ENCODE peak calls at places on chromosomes 11 and 22, in five cellular contexts. J is activated CD8-positive, alpha-beta T cell treated with anti-CD3 and anti-CD28 coated beads for 36 hours; V is fibroblast of pulmonary artery; D is adrenal gland; Z is PC-3. N is an unnamed sample.

GRCh38 chr11:61437496-61437895 is 7.6 kb downstream of the SDHAF2 start:
- DNase-seq in J (no peak), V (no peak), D (no peak), Z (no peak), N (no peak)

GRCh38 chr11:859394-860131 is 16.9 kb downstream of the TSPAN4 start:
- DNase-seq in J (no peak), V (peak), D (peak), Z (peak), N (peak)

GRCh38 chr11:35153280-35153679 is 14.3 kb downstream of the CD44 start:
- DNase-seq in J (no peak), V (no peak), D (no peak), Z (no peak), N (no peak)

GRCh38 chr22:38981005-38981658 is 1.0 kb upstream of the APOBEC3B start:
- DNase-seq in J (peak), V (peak), D (peak), Z (peak), N (peak)

GRCh38 chr22:45804986-45805325 is 133.3 kb downstream of the ATXN10 start:
- DNase-seq in J (no peak), V (peak), D (no peak), Z (peak), N (peak)

GRCh38 chr22:19450363-19451175 is 3.1 kb upstream of the C22orf39 start:
- DNase-seq in J (no peak), V (no peak), D (no peak), Z (no peak), N (no peak)

GRCh38 chr11:86047275-86047991 is 21.5 kb downstream of the PICALM start:
- DNase-seq in J (peak), V (peak), D (no peak), Z (peak), N (peak)

GRCh38 chr11:70205049-70205725 is 2.1 kb downstream of the FADD start:
- DNase-seq in J (no peak), V (peak), D (no peak), Z (no peak), N (no peak)

GRCh38 chr22:20380486-20380885 is 13.5 kb upstream of the ZNF74 start:
- DNase-seq in J (no peak), V (no peak), D (no peak), Z (no peak), N (peak)

GRCh38 chr11:47413908-47414684 is 5.7 kb downstream of the SLC39A13 start:
- DNase-seq in J (no peak), V (peak), D (no peak), Z (no peak), N (no peak)

GRCh38 chr11:67261942-67262681 is 4.2 kb upstream of the GRK2 start:
- DNase-seq in J (no peak), V (no peak), D (no peak), Z (no peak), N (no peak)

GRCh38 chr11:29634248-29634647 is 382.6 kb downstream of the KCNA4 start:
- DNase-seq in J (no peak), V (peak), D (no peak), Z (peak), N (no peak)

GRCh38 chr11:62710001-62710345 is 2.5 kb downstream of the GNG3 start:
- DNase-seq in J (peak), V (peak), D (no peak), Z (no peak), N (no peak)

GRCh38 chr11:115653926-115654325 is 149.7 kb upstream of the CADM1 start:
- DNase-seq in J (no peak), V (no peak), D (no peak), Z (peak), N (no peak)

GRCh38 chr22:48303360-48303725 is 1524.3 kb downstream of the BRD1 start:
- DNase-seq in J (no peak), V (no peak), D (no peak), Z (no peak), N (no peak)

GRCh38 chr22:21735198-21736083 is at the start of gene YPEL1:
- DNase-seq in J (peak), V (peak), D (peak), Z (peak), N (peak)

GRCh38 chr11:107591098-107591445 is at the start of gene ELMOD1:
- DNase-seq in J (peak), V (peak), D (peak), Z (peak), N (peak)

GRCh38 chr11:121721448-121721847 is 268.7 kb upstream of the SORL1-AS1 start:
- DNase-seq in J (no peak), V (no peak), D (no peak), Z (no peak), N (no peak)

GRCh38 chr22:23285734-23286133 is 105.4 kb downstream of the BCR start:
- DNase-seq in J (no peak), V (peak), D (no peak), Z (no peak), N (no peak)

GRCh38 chr22:38796262-38796957 is 2.5 kb upstream of the DNAL4 start:
- DNase-seq in J (no peak), V (peak), D (no peak), Z (no peak), N (no peak)

GRCh38 chr11:33719587-33719986 is 16.6 kb downstream of the CD59 start:
- DNase-seq in J (no peak), V (no peak), D (no peak), Z (peak), N (peak)

GRCh38 chr11:20488352-20488751 is 100.8 kb downstream of the PRMT3 start:
- DNase-seq in J (no peak), V (no peak), D (no peak), Z (no peak), N (no peak)

GRCh38 chr11:69295995-69296889 is 2.3 kb downstream of the MYEOV start:
- DNase-seq in J (no peak), V (peak), D (peak), Z (peak), N (peak)

GRCh38 chr11:27842290-27842689 is 142.0 kb upstream of the BDNF start:
- DNase-seq in J (no peak), V (no peak), D (no peak), Z (no peak), N (no peak)

GRCh38 chr11:123434911-123435310 is 4.8 kb downstream of the GRAMD1B start:
- DNase-seq in J (no peak), V (no peak), D (no peak), Z (peak), N (no peak)

GRCh38 chr11:16148301-16148787 is 208.0 kb downstream of the SOX6 start:
- DNase-seq in J (no peak), V (peak), D (no peak), Z (no peak), N (no peak)

GRCh38 chr22:36328635-36329216 is 59.0 kb downstream of the MYH9 start:
- DNase-seq in J (peak), V (peak), D (peak), Z (peak), N (peak)

GRCh38 chr11:97979741-97980140 is 1041.0 kb upstream of the CNTN5 start:
- DNase-seq in J (no peak), V (no peak), D (no peak), Z (no peak), N (no peak)

GRCh38 chr22:21451545-21452520 is 15.4 kb upstream of the TMEM191C start:
- DNase-seq in J (no peak), V (no peak), D (peak), Z (no peak), N (no peak)

GRCh38 chr11:14537134-14537599 is 17.0 kb upstream of the PSMA1 start:
- DNase-seq in J (peak), V (peak), D (peak), Z (peak), N (peak)

GRCh38 chr11:1398506-1399235 is 8.9 kb downstream of the BRSK2 start:
- DNase-seq in J (no peak), V (no peak), D (no peak), Z (no peak), N (no peak)

GRCh38 chr11:93085097-93085496 is 112.7 kb downstream of the SLC36A4 start:
- DNase-seq in J (no peak), V (no peak), D (no peak), Z (peak), N (no peak)

DNA sequence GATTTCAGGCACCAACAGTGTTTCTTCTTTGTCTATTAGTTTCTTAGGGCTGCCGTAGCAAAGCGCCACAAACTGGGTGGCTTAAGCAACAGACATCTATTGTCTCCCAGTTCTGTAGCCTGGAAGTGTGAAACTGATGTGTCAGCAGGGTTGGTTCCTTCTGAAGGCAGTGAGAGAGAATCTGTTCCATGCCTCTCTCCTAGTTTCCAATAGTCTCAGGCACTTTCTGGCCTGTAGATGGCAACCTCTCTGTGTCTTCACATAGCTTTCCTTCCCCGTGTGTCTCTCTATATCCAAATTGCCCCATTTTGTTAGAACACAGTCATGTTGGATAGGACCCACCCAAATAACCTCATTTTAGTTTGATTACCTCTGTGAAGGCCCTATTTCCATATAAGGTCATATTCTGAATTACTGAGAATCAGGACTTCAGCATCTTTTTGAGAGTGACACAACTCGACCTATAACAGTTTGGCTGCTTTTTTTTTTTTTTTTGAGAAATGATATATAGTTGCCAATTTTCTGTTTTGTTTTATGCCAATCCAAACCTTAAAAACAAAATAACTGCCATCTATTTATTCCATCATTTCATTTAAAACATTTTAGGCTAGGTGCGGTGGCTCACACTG is 108.2 kb downstream of the SLC36A4 start:
- DNase-seq in J (no peak), V (peak), D (peak), Z (peak), N (peak)
- TF ChIP-seq CTCF in J (no peak), V (peak), D (peak), Z (peak), N (peak)

DNA sequence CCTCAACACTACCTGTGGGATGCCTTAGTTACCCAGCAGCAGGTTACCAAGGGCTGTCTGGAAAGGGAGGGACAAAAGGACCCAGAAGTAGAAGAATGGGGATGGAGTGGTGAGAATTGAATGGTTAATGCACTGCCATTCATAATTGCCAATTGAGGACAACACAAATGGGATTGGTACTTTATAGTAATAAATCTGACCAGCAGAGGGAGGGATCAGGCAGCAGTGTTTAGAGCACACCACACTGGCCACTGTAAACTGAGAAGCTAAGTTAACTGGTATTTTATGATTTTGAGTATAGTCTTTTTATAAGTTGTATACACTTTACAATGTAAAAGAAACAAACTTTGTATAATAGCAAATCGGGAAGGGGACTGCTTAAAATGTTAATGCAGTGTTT is 10.7 kb downstream of the TBRG1 start:
- DNase-seq in J (no peak), V (peak), D (no peak), Z (peak), N (no peak)
- TF ChIP-seq CTCF in J (no peak), V (peak), D (no peak), Z (peak), N (peak)

GRCh38 chr11:96037267-96037990 is 113.5 kb upstream of the MTMR2 start:
- DNase-seq in J (no peak), V (peak), D (no peak), Z (peak), N (peak)
- TF ChIP-seq CTCF in J (no peak), V (no peak), D (no peak), Z (peak), N (peak)

GRCh38 chr11:120547871-120548681 is 36.5 kb downstream of the GRIK4 start:
- DNase-seq in J (no peak), V (peak), D (peak), Z (peak), N (peak)
- TF ChIP-seq CTCF in J (no peak), V (peak), D (peak), Z (peak), N (no peak)

GRCh38 chr11:57387284-57388030 is 3.0 kb downstream of the PRG2 start:
- DNase-seq in J (no peak), V (peak), D (no peak), Z (peak), N (no peak)
- TF ChIP-seq CTCF in J (no peak), V (peak), D (no peak), Z (peak), N (no peak)

GRCh38 chr22:37571258-37571991 is 8.5 kb downstream of the LGALS2 start:
- DNase-seq in J (no peak), V (no peak), D (no peak), Z (peak), N (peak)
- TF ChIP-seq CTCF in J (no peak), V (peak), D (peak), Z (peak), N (peak)

GRCh38 chr11:74388678-74389327 is 9.4 kb downstream of the PGM2L1 start:
- DNase-seq in J (peak), V (peak), D (peak), Z (peak), N (peak)
- TF ChIP-seq CTCF in J (peak), V (peak), D (peak), Z (peak), N (peak)

GRCh38 chr11:77876045-77876444 is 55.1 kb downstream of the AAMDC start:
- DNase-seq in J (no peak), V (no peak), D (no peak), Z (no peak), N (no peak)

GRCh38 chr11:77882396-77882795 is 61.5 kb downstream of the AAMDC start:
- DNase-seq in J (no peak), V (no peak), D (no peak), Z (no peak), N (no peak)

GRCh38 chr11:77883775-77884174 is 62.8 kb downstream of the AAMDC start:
- DNase-seq in J (no peak), V (no peak), D (no peak), Z (no peak), N (no peak)

GRCh38 chr11:77874206-77874605 is 53.3 kb downstream of the AAMDC start:
- DNase-seq in J (no peak), V (no peak), D (no peak), Z (no peak), N (no peak)

DNA sequence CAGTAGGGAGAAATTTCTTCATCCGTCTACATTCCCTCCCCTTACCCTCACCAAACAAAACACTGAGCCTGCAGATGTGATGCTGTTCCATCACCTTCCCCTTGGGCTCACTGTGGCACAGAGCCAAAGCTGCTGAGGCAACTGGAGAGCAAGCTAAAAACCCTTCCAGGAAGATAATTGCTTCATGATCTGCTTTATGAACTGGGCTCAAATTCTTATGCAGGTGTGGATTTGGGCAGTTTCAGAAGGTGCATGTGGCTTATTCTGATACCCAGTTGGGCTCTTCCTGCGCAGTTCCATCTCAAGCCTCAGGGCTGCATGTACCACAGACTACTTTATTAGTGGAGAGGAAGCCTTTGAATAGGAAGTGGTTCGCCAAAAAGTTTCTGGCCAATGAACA is 58.3 kb downstream of the AAMDC start:
- DNase-seq in J (no peak), V (peak), D (peak), Z (no peak), N (peak)
- TF ChIP-seq CTCF in J (no peak), V (no peak), D (no peak), Z (no peak), N (no peak)

GRCh38 chr11:127454856-127455255 is 454.3 kb upstream of the KIRREL3 start:
- DNase-seq in J (no peak), V (no peak), D (no peak), Z (no peak), N (no peak)

GRCh38 chr11:127461575-127462344 is 461.2 kb upstream of the KIRREL3 start:
- DNase-seq in J (no peak), V (no peak), D (no peak), Z (no peak), N (no peak)

GRCh38 chr11:127458561-127458960 is 458.0 kb upstream of the KIRREL3 start:
- DNase-seq in J (no peak), V (no peak), D (no peak), Z (no peak), N (no peak)
- TF ChIP-seq CTCF in J (no peak), V (no peak), D (no peak), Z (no peak), N (no peak)

GRCh38 chr11:103964390-103964789 is 72.0 kb upstream of the DDI1 start:
- DNase-seq in J (no peak), V (no peak), D (no peak), Z (no peak), N (no peak)
- TF ChIP-seq CTCF in J (no peak), V (peak), D (no peak), Z (no peak), N (peak)

N was measured in epithelial cell of esophagus.